ENCODE peak calls at places on chromosome 17, in six cellular contexts. H, A, B, C, P and Y are unnamed samples. For H3K4me1, the result is how much of the 10 kb centered on the place peaks cover.

GRCh38 chr17:29331330-29331729 is 37.4 kb upstream of the NUFIP2 start:
- DNase-seq in P (no peak), C (no peak), B (no peak), H (no peak), A (no peak), Y (no peak)

GRCh38 chr17:1783271-1783670 is 21.4 kb downstream of the SERPINF1 start:
- DNase-seq in B (no peak), P (peak), C (no peak), H (no peak), A (no peak), Y (no peak)

GRCh38 chr17:6995500-6996255 is at the start of gene ALOX12:
- DNase-seq in H (no peak), P (peak), C (no peak), A (no peak), B (no peak), Y (peak)

GRCh38 chr17:79628861-79629547 is 18.2 kb upstream of the RBFOX3 start:
- DNase-seq in B (no peak), P (no peak), A (peak), H (no peak), C (no peak), Y (peak)

GRCh38 chr17:30376621-30377452 is 1.9 kb upstream of the CPD start:
- DNase-seq in C (peak), A (no peak), P (peak), H (peak), B (no peak), Y (no peak)

GRCh38 chr17:80916246-80916645 is 75.4 kb upstream of the CHMP6 start:
- DNase-seq in H (no peak), C (no peak), P (no peak), A (no peak), B (no peak), Y (no peak)

GRCh38 chr17:29622337-29623282 is at the start of gene CORO6:
- DNase-seq in A (peak), C (peak), H (no peak), B (no peak), P (peak), Y (peak)

GRCh38 chr17:66228887-66229782 is at the start of gene APOH:
- DNase-seq in C (no peak), H (no peak), P (no peak), A (no peak), B (no peak), Y (no peak)

GRCh38 chr17:37239690-37240344 is 136.0 kb upstream of the C17orf78 start:
- DNase-seq in H (peak), P (peak), C (peak), A (peak), B (peak), Y (peak)

GRCh38 chr17:61385091-61385868 is 14.4 kb upstream of the TBX2 start:
- DNase-seq in B (no peak), P (no peak), A (no peak), H (no peak), C (no peak), Y (no peak)

GRCh38 chr17:48624544-48625501 is 1.3 kb downstream of the HOXB9 start:
- DNase-seq in H (peak), C (no peak), B (no peak), A (peak), P (peak), Y (peak)

GRCh38 chr17:83191388-83192160 is 112.2 kb downstream of the METRNL start:
- DNase-seq in P (no peak), C (no peak), A (no peak), H (no peak), B (no peak), Y (no peak)

GRCh38 chr17:32112416-32112815 is 29.9 kb upstream of the RHOT1 start:
- DNase-seq in A (no peak), H (no peak), C (no peak), B (no peak), P (no peak), Y (no peak)

GRCh38 chr17:7846063-7846735 is 8.7 kb upstream of the TMEM88 start:
- DNase-seq in P (peak), C (no peak), H (no peak), A (no peak), B (no peak), Y (no peak)

GRCh38 chr17:75124041-75124818 is 7.3 kb downstream of the NT5C start:
- DNase-seq in P (peak), B (peak), A (no peak), H (peak), C (no peak), Y (no peak)

GRCh38 chr17:2385240-2386202 is 15.3 kb downstream of the MNT start:
- DNase-seq in P (no peak), A (peak), H (no peak), B (no peak), C (no peak), Y (no peak)

GRCh38 chr17:1275962-1276736 is 3.3 kb upstream of the TRARG1 start:
- DNase-seq in H (peak), P (peak), A (peak), C (peak), B (peak), Y (peak)

GRCh38 chr17:73027130-73027741 is 65.3 kb downstream of the SLC39A11 start:
- DNase-seq in A (no peak), C (no peak), P (peak), B (no peak), H (no peak), Y (no peak)

GRCh38 chr17:43454888-43455287 is 28.9 kb upstream of the DHX8 start:
- DNase-seq in H (no peak), P (no peak), B (no peak), C (no peak), A (no peak), Y (no peak)

GRCh38 chr17:19904412-19904811 is 36.7 kb upstream of the ULK2 start:
- DNase-seq in P (peak), B (no peak), A (no peak), H (peak), C (no peak), Y (no peak)
- H3K9ac ChIP-seq in P (peak), B (no peak), A (no peak), H (no peak), C (no peak), Y (no peak)

GRCh38 chr17:78267257-78268073 is 36.0 kb downstream of the TMEM235 start:
- DNase-seq in H (no peak), B (no peak), C (no peak), A (peak), P (no peak), Y (no peak)

GRCh38 chr17:78265121-78265520 is 33.7 kb downstream of the TMEM235 start:
- DNase-seq in P (no peak), C (no peak), H (no peak), B (no peak), A (peak), Y (no peak)

GRCh38 chr17:78268191-78268874 is 36.9 kb downstream of the TMEM235 start:
- DNase-seq in B (no peak), C (no peak), H (no peak), P (no peak), A (peak), Y (no peak)

GRCh38 chr17:78266771-78267170 is 35.3 kb downstream of the TMEM235 start:
- DNase-seq in H (no peak), A (peak), C (no peak), P (no peak), B (no peak), Y (no peak)

DNA sequence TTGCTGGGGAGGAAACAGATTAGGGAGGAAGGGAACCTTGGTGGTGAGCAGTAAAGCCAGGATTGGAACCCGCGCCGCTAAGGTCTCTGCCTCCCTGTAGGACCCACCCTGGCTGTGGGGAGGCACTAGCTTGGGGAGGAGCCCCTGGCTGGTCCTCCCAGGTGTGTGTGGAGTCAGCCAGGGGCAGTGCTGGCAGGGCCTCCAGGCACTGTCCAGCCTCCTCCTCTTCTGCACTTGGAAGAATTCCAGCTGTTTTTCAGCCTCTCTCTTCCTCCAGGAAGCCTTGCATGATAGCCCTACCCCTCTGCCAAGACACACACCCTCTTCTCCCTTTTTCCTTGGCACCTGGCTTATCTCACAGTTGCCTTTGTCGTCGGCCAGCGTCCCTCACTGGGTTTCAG is 34.8 kb downstream of the TMEM235 start:
- DNase-seq in P (no peak), A (peak), C (no peak), B (no peak), H (no peak), Y (no peak)
- H3K4me1 ChIP-seq in P (under half), A (half or more), C (under half), B (under half), H (under half), Y (under half)

DNA sequence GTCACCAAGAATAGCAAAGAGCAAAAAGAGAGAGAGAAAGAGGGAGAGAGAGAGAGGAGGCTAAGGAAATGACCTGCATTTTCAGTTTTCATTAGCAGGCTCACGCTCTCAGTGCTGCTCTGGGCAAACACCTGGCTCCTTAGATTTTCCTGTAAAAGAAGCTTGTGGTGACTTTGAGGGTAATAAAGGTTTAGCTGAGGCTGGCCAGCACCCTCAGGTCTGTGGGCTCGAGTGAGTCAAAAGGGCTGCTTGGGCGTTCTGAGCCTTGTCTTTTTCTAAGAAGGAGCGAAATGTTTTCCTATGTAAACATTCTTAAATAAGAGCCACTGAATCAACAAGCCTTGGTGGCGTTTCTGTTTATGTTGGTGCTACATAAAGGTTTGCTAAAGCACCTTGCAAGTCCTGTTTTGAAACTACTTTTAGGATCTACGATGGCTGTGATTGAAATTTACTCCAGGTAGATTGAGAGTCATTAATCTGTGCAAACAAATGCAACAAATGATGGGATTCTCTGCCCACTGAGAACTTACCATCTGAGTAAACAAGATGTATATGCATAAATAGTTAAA is 38.8 kb downstream of the SHISA6 start:
- DNase-seq in C (no peak), P (no peak), B (no peak), H (no peak), A (no peak), Y (no peak)
- TF ChIP-seq EZH2phosphoT487 in C (no peak), P (no peak), B (no peak), H (no peak), A (no peak), Y (no peak)

DNA sequence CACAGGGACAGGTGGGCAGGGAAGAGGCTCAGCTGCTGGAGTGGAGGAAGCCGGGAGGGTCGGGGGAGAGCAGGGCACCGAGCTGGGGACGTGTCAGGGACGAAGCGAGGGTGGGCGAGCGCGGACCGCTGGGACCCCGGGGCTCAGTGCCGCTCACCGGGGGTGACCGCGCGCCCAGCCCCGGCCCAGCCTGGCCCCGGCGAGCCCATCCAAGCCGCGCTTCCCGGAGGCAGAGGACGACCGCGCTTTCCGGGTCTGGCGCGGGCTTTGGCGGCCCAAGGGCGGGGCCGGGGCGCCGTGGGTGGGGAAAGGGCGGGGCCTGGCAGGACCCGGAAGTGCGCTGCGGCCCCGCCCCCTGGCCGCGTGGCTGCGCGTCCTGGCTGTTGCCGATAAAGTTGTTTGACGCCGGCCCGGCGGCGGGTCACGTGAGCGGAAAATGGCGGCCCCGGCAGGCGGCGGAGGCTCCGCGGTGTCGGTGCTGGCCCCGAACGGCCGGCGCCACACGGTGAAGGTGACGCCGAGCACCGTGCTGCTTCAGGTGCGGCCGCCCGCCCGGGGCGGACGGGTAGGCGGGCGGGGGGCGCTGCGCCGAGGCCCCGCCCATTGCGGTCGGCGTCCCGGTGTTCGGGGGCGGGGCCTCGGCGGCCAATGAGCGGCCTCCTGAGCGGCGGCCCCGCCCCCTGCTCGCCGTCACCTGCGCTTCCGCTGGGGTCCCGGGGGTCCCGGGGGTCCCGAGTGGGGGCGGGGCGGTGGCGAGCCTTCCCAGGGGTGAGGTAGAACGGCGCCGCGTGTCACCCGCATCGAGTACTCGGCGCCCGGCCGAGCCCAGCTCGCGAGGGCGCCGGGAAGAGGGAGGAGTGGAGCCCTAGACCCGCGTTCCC is at the start of gene ASPSCR1:
- DNase-seq in A (peak), P (peak), H (peak), C (peak), B (peak), Y (peak)
- H3K9ac ChIP-seq in A (peak), P (peak), H (peak), C (peak), B (peak), Y (peak)

DNA sequence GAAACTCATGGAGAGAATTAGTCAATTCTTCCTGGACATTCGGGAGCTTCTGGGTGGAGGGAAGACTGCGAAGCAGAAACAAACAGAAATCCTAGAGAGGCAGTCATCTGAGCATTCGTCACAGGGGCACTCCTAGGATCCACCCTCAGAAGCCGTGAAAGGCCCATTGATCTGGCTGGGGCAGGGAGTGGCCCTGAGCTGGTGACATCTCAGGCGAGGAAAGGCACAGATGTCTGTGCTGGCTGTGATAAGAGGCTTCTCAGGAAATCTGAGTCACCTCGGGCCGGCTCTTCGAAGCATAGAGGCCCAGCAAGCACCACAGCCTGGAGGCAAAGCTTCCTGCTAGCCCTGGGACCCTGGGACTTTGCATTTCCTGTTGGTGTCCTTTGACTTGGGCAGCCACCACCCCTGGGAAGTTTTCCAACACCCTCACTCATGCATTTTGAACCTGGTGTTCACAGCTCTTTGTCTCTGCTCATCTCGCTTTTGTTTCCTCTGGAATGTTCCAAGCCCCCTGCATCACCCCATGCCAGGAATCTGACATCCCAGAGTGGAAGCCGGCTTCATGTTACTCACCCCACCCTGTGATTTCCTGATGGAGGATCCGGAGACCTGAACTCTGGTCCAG is 23.3 kb upstream of the CDRT4 start:
- DNase-seq in A (no peak), H (peak), P (peak), B (peak), C (no peak), Y (peak)
- H3K4me1 ChIP-seq in A (under half), H (under half), P (under half), B (under half), C (under half), Y (under half)

GRCh38 chr17:5772720-5773119 is 188.4 kb upstream of the NLRP1 start:
- DNase-seq in C (no peak), A (no peak), H (no peak), B (no peak), P (no peak), Y (no peak)
- TF ChIP-seq EZH2phosphoT487 in C (no peak), A (no peak), H (no peak), B (no peak), P (no peak), Y (no peak)

GRCh38 chr17:50534979-50535326 is 2.4 kb downstream of the EPN3 start:
- DNase-seq in P (no peak), C (no peak), B (no peak), A (no peak), H (no peak), Y (no peak)
- H3K9ac ChIP-seq in P (no peak), C (no peak), B (peak), A (no peak), H (peak), Y (no peak)

GRCh38 chr17:15257316-15257925 is 7.7 kb downstream of the PMP22 start:
- DNase-seq in P (peak), B (peak), A (peak), C (peak), H (peak), Y (peak)

GRCh38 chr17:15260376-15261062 is 4.6 kb downstream of the PMP22 start:
- DNase-seq in H (peak), C (no peak), A (peak), P (peak), B (no peak), Y (peak)

GRCh38 chr17:15261063-15261817 is 3.9 kb downstream of the PMP22 start:
- DNase-seq in C (no peak), B (no peak), H (peak), A (peak), P (peak), Y (peak)

GRCh38 chr17:15255713-15256454 is 9.2 kb downstream of the PMP22 start:
- DNase-seq in B (no peak), A (no peak), H (peak), C (no peak), P (peak), Y (no peak)

DNA sequence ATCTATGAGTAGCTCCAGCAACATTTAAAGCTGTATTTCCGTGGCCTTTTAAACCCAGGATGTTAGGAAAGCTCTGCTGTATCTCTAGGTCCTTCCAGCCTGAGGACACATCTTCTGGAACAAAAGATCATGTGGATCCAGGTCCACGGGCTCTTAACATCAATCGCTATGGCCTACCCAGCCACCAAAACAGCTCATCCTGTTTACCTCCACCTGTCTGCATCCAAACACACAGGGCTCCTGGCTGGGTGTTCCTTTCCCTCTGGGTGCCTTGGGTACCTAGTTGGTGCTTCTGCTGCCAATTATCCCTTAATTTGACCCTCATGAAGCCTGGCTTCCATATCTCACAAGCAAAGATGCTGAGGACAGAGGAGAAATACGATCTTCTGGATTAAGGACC is 7.0 kb downstream of the PMP22 start:
- DNase-seq in B (no peak), H (no peak), C (no peak), P (no peak), A (no peak), Y (no peak)
- H3K4me1 ChIP-seq in B (under half), H (under half), C (under half), P (under half), A (under half), Y (under half)